ENCODE peak calls at places on chromosome 19, in seven cellular contexts. K is AG04450, F is IMR-90, M is epithelial cell of esophagus, T is tibial artery, Z is fibroblast of lung, X is stomach. A is an unnamed sample.

GRCh38 chr19:29537601-29538000 is 11.8 kb downstream of the VSTM2B start:
- DNase-seq in K (no peak), T (peak), X (peak), M (no peak), Z (no peak), F (no peak), A (no peak)

GRCh38 chr19:45414468-45414867 is 8.0 kb downstream of the POLR1G start:
- DNase-seq in T (no peak), X (no peak), Z (no peak), K (no peak), F (no peak), M (no peak), A (no peak)

GRCh38 chr19:35846038-35846668 is 6.2 kb downstream of the NPHS1 start:
- DNase-seq in K (no peak), T (no peak), X (no peak), M (no peak), Z (no peak), F (no peak), A (no peak)

GRCh38 chr19:32886241-32886640 is 16.7 kb upstream of the SLC7A9 start:
- DNase-seq in Z (no peak), X (no peak), M (no peak), T (no peak), K (no peak), F (no peak), A (no peak)

GRCh38 chr19:1132625-1133383 is 29.0 kb downstream of the GPX4 start:
- DNase-seq in M (no peak), X (no peak), Z (no peak), F (no peak), K (no peak), T (no peak), A (peak)

GRCh38 chr19:49502866-49503581 is 6.8 kb downstream of the RPS11 start:
- DNase-seq in K (peak), T (no peak), F (peak), M (peak), Z (peak), X (peak), A (peak)

GRCh38 chr19:56106993-56107392 is 14.1 kb downstream of the ZNF787 start:
- DNase-seq in T (no peak), M (no peak), F (no peak), Z (no peak), K (no peak), X (no peak), A (no peak)

GRCh38 chr19:10517361-10517759 is at the start of gene S1PR5:
- DNase-seq in Z (no peak), X (no peak), M (peak), K (no peak), T (no peak), F (no peak), A (no peak)

GRCh38 chr19:14916848-14917247 is 24.4 kb upstream of the OR7C2 start:
- DNase-seq in M (no peak), T (no peak), Z (no peak), F (no peak), X (no peak), K (no peak), A (no peak)

GRCh38 chr19:50479761-50480251 is 3.2 kb upstream of the GARIN5A start:
- DNase-seq in K (no peak), T (no peak), F (no peak), X (no peak), M (no peak), Z (no peak), A (no peak)

GRCh38 chr19:55554302-55554701 is 9.0 kb upstream of the SBK3 start:
- DNase-seq in Z (no peak), F (no peak), M (no peak), T (no peak), K (no peak), X (no peak), A (no peak)

GRCh38 chr19:32824906-32825608 is 44.5 kb downstream of the SLC7A9 start:
- DNase-seq in X (no peak), M (no peak), K (no peak), F (no peak), T (no peak), Z (no peak), A (no peak)

GRCh38 chr19:38273499-38273898 is 9.1 kb downstream of the SPINT2 start:
- DNase-seq in T (no peak), K (no peak), M (no peak), F (no peak), X (peak), Z (no peak), A (no peak)

GRCh38 chr19:10420444-10421239 is at the start of gene PDE4A:
- DNase-seq in M (peak), T (no peak), Z (no peak), K (no peak), F (no peak), X (no peak), A (no peak)

GRCh38 chr19:19406878-19407639 is 1.6 kb downstream of the GATAD2A start:
- DNase-seq in M (peak), Z (peak), F (peak), K (no peak), T (no peak), X (peak), A (peak)

GRCh38 chr19:36006955-36007354 is 1.7 kb downstream of the SYNE4 start:
- DNase-seq in K (no peak), X (no peak), F (no peak), M (no peak), Z (no peak), T (no peak), A (no peak)

GRCh38 chr19:1061987-1062386 is 5.0 kb upstream of the ARHGAP45 start:
- DNase-seq in T (no peak), F (no peak), K (no peak), M (no peak), X (no peak), Z (no peak), A (no peak)

GRCh38 chr19:38079926-38080380 is 144.1 kb downstream of the DPF1 start:
- DNase-seq in F (peak), K (peak), Z (peak), X (peak), M (peak), T (no peak), A (peak)

GRCh38 chr19:23957660-23958281 is 43.1 kb downstream of the ZNF726 start:
- DNase-seq in Z (peak), K (peak), M (peak), T (no peak), X (no peak), F (peak), A (peak)

GRCh38 chr19:45097776-45098520 is 5.0 kb downstream of the PPP1R37 start:
- DNase-seq in X (peak), T (no peak), M (peak), Z (peak), K (peak), F (peak), A (peak)

GRCh38 chr19:39402417-39403297 is 4.0 kb upstream of the ZFP36 start:
- DNase-seq in F (peak), Z (peak), X (peak), T (peak), M (peak), K (peak), A (peak)

DNA sequence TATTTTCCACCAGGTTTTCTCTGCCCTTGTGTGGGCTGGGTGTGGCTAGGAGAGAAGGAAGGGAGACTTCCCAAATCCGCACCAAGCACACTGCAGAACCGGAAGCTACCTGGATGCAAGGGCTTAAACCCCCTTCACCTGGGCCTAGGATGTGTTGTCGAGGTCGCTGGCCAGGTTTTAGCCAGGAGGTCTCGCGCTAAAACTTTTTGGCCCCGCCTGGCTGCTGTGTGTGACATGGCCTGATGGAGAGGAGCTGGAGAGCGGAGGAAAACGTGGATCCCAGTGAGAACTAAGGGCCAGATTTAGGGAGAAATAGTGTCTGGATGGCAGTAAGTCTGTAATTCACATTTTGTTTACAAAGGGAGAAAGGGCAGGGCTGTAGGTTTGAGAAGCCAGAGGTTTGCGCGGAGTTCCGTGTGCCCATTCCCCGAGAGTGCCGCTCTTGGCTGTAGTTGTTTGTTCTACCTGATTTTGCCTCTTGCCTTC is 3.1 kb upstream of the TSHZ3 start:
- DNase-seq in Z (no peak), K (no peak), F (no peak), M (no peak), T (no peak), X (no peak), A (no peak)
- H3K4me3 ChIP-seq in Z (no peak), K (peak), F (peak), M (no peak), T (no peak), X (peak), A (no peak)

GRCh38 chr19:12841094-12841493 is 2.8 kb downstream of the MAST1 start:
- DNase-seq in M (peak), K (no peak), T (no peak), X (no peak), Z (peak), F (peak), A (peak)

GRCh38 chr19:12843328-12843727 is 5.0 kb downstream of the MAST1 start:
- DNase-seq in Z (no peak), M (no peak), K (no peak), F (no peak), X (no peak), T (no peak), A (no peak)

GRCh38 chr19:12847159-12848139 is 9.1 kb downstream of the MAST1 start:
- DNase-seq in X (peak), F (peak), K (no peak), Z (peak), M (peak), T (peak), A (peak)

GRCh38 chr19:12842511-12842910 is 4.2 kb downstream of the MAST1 start:
- DNase-seq in T (no peak), X (no peak), M (no peak), F (no peak), Z (no peak), K (no peak), A (no peak)

DNA sequence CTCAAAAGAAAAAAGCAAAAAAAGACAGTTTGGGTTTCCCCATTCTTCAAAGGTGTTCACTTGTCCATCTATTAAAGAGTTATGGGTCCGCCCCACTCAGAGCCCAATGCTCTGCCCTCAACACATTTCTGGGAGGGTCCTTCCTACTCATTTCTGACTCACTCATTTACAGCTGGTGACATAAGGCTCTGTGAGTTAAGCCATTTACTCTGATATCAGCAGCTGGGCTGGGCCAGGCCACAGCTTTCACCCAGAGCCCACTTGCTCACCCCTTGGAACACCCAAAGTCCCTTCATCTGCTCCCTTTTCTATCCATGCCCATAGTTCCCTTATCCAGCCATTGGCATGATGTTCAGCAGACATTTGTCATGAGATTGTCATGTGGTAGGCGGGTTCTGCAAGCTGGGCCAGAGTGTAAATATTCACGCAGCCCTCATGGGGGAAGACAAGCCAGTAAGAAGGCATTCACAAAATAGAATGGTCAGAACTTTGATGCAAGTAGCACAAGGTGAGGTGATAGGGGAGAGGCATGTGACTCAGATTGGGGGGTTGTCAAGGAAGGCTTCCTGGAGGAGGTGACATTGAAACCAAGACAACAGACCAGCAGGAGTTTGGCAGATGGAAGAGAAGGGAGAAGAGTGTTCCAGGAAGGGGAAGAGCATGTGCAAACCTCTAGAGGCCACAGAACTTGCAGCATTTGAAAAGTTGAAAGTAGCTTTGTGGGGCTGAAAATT is 5.9 kb downstream of the MAST1 start:
- DNase-seq in K (no peak), F (no peak), T (no peak), X (no peak), M (peak), Z (no peak), A (no peak)
- TF ChIP-seq CTCF in K (no peak), F (no peak), T (no peak), X (no peak), M (no peak), Z (no peak), A (no peak)

GRCh38 chr19:46634656-46635218 is 1.3 kb downstream of the GNG8 start:
- DNase-seq in X (no peak), Z (no peak), K (no peak), F (no peak), M (no peak), T (no peak), A (no peak)
- H3K4me3 ChIP-seq in X (peak), Z (no peak), K (no peak), F (peak), M (peak), T (peak), A (peak)

GRCh38 chr19:8444677-8445487 is at the start of gene HNRNPM:
- DNase-seq in T (peak), Z (peak), M (peak), K (peak), F (peak), X (peak), A (peak)
- TF ChIP-seq CTCF in T (no peak), Z (no peak), M (no peak), K (no peak), F (no peak), X (no peak), A (no peak)

GRCh38 chr19:58399903-58400637 is 4.6 kb downstream of the RNF225 start:
- DNase-seq in X (no peak), M (no peak), T (peak), Z (no peak), F (no peak), K (no peak), A (no peak)
- H3K4me3 ChIP-seq in X (peak), M (no peak), T (peak), Z (peak), F (peak), K (peak), A (peak)